ENCODE peak calls at places on chromosome 14, in four cellular contexts. One of them, this sample, is unnamed. For H3K4me1, the result is how much of the 10 kb centered on the place peaks cover.

GRCh38 chr14:34243401-34243800 is 218.6 kb downstream of the SPTSSA start:
- DNase-seq in fibroblast of lung: no peak
- DNase-seq in stomach: no peak
- DNase-seq in cardiac muscle cell: no peak
- DNase-seq in this sample: no peak

GRCh38 chr14:39998114-39998513 is 565.9 kb upstream of the FBXO33 start:
- DNase-seq in stomach: no peak
- DNase-seq in cardiac muscle cell: no peak
- DNase-seq in fibroblast of lung: no peak
- DNase-seq in this sample: no peak

GRCh38 chr14:34610101-34610500 is 19.8 kb downstream of the SNX6 start:
- DNase-seq in stomach: no peak
- DNase-seq in fibroblast of lung: no peak
- DNase-seq in cardiac muscle cell: no peak
- DNase-seq in this sample: no peak

GRCh38 chr14:54566410-54567223 is at the start of gene SAMD4A:
- DNase-seq in stomach: peak
- DNase-seq in cardiac muscle cell: peak
- DNase-seq in fibroblast of lung: peak
- DNase-seq in this sample: peak

GRCh38 chr14:52063107-52063506 is 5.8 kb downstream of the NID2 start:
- DNase-seq in fibroblast of lung: no peak
- DNase-seq in cardiac muscle cell: peak
- DNase-seq in stomach: no peak
- DNase-seq in this sample: peak

GRCh38 chr14:92960706-92961566 is 38.0 kb downstream of the CHGA start:
- DNase-seq in stomach: no peak
- DNase-seq in fibroblast of lung: no peak
- DNase-seq in cardiac muscle cell: peak
- DNase-seq in this sample: no peak

GRCh38 chr14:90532826-90533525 is 136.1 kb downstream of the CALM1 start:
- DNase-seq in fibroblast of lung: no peak
- DNase-seq in cardiac muscle cell: no peak
- DNase-seq in stomach: no peak
- DNase-seq in this sample: no peak

GRCh38 chr14:103898204-103898603 is 30.1 kb upstream of the TDRD9 start:
- DNase-seq in cardiac muscle cell: no peak
- DNase-seq in fibroblast of lung: no peak
- DNase-seq in stomach: no peak
- DNase-seq in this sample: no peak

GRCh38 chr14:70635971-70636595 is 5.6 kb upstream of the TTC9 start:
- DNase-seq in fibroblast of lung: no peak
- DNase-seq in stomach: no peak
- DNase-seq in cardiac muscle cell: no peak
- DNase-seq in this sample: no peak

GRCh38 chr14:100901391-100902183 is 1.9 kb downstream of the RTL1 start:
- DNase-seq in stomach: no peak
- DNase-seq in cardiac muscle cell: no peak
- DNase-seq in fibroblast of lung: no peak
- DNase-seq in this sample: no peak

GRCh38 chr14:100900837-100901390 is 2.6 kb downstream of the RTL1 start:
- DNase-seq in cardiac muscle cell: peak
- DNase-seq in fibroblast of lung: no peak
- DNase-seq in stomach: no peak
- DNase-seq in this sample: no peak

GRCh38 chr14:100899841-100900771 is 3.4 kb downstream of the RTL1 start:
- DNase-seq in cardiac muscle cell: peak
- DNase-seq in fibroblast of lung: no peak
- DNase-seq in stomach: no peak
- DNase-seq in this sample: no peak

GRCh38 chr14:100898465-100898864 is 5.1 kb downstream of the RTL1 start:
- DNase-seq in fibroblast of lung: no peak
- DNase-seq in stomach: no peak
- DNase-seq in cardiac muscle cell: no peak
- DNase-seq in this sample: no peak

GRCh38 chr14:100898935-100899840 is 4.3 kb downstream of the RTL1 start:
- DNase-seq in fibroblast of lung: no peak
- DNase-seq in cardiac muscle cell: peak
- DNase-seq in stomach: no peak
- DNase-seq in this sample: no peak
- H3K4me1 ChIP-seq in fibroblast of lung: under half
- H3K4me1 ChIP-seq in cardiac muscle cell: under half
- H3K4me1 ChIP-seq in stomach: under half
- H3K4me1 ChIP-seq in this sample: under half

DNA sequence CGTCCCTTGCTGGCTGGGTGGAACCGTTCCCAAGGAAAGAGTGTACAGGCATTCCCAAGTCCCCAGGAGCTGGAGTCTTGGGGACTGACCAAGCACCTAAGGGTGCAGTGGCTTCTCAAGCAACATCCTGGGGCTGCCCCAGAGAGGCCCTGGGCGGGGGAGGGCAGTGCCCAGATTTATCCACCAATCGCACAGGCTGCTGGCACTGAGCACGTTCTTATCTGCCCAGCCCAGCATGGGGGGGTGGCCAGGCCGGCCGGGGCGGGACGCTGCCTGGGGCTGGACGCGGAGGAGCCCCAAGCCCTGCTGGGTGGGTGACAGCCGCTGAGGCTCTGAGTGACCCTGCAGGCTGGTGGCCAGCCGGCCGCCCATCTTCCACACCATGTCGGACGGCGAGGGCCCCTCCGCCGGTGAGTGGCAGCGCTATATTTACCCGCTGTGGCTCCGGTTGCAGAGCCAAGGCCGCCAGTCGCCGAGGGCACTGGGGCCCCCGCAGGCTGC is 53.4 kb downstream of the CYP46A1 start:
- DNase-seq in cardiac muscle cell: no peak
- DNase-seq in stomach: peak
- DNase-seq in fibroblast of lung: no peak
- DNase-seq in this sample: peak
- H3K4me1 ChIP-seq in cardiac muscle cell: under half
- H3K4me1 ChIP-seq in stomach: half or more
- H3K4me1 ChIP-seq in fibroblast of lung: under half
- H3K4me1 ChIP-seq in this sample: under half

GRCh38 chr14:68270342-68270741 is 450.8 kb downstream of the RAD51B start:
- DNase-seq in fibroblast of lung: peak
- DNase-seq in stomach: no peak
- DNase-seq in cardiac muscle cell: no peak
- DNase-seq in this sample: no peak
- H3K4me1 ChIP-seq in fibroblast of lung: under half
- H3K4me1 ChIP-seq in stomach: half or more
- H3K4me1 ChIP-seq in cardiac muscle cell: under half
- H3K4me1 ChIP-seq in this sample: under half

GRCh38 chr14:66645716-66646115 is 137.8 kb downstream of the GPHN start:
- DNase-seq in fibroblast of lung: no peak
- DNase-seq in stomach: no peak
- DNase-seq in cardiac muscle cell: peak
- DNase-seq in this sample: no peak

GRCh38 chr14:66652736-66653135 is 144.8 kb downstream of the GPHN start:
- DNase-seq in stomach: no peak
- DNase-seq in cardiac muscle cell: no peak
- DNase-seq in fibroblast of lung: no peak
- DNase-seq in this sample: no peak

GRCh38 chr14:66651536-66652220 is 143.7 kb downstream of the GPHN start:
- DNase-seq in cardiac muscle cell: no peak
- DNase-seq in stomach: no peak
- DNase-seq in fibroblast of lung: no peak
- DNase-seq in this sample: no peak

GRCh38 chr14:66650491-66650911 is 142.6 kb downstream of the GPHN start:
- DNase-seq in cardiac muscle cell: peak
- DNase-seq in fibroblast of lung: no peak
- DNase-seq in stomach: no peak
- DNase-seq in this sample: no peak

DNA sequence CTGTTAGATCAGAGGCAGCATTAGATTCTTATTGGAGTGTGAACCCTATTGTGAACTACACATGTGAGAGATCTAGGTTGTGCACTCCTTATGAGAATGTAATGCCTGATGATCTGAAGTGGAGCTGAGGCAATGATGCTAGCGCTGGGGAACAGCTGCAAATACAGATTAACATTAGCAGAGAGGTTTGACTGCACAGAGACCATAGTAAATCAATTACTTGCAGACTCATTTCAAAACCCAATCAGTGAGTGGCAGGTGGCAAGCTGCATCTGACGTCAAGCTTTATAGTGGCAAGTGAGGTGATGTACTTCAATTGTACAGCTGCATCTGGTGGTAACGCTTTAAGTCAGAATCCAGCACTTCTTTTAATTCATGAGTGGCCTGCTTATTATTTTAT is 141.6 kb downstream of the GPHN start:
- DNase-seq in stomach: no peak
- DNase-seq in cardiac muscle cell: no peak
- DNase-seq in fibroblast of lung: no peak
- DNase-seq in this sample: no peak
- H3K4me1 ChIP-seq in stomach: under half
- H3K4me1 ChIP-seq in cardiac muscle cell: under half
- H3K4me1 ChIP-seq in fibroblast of lung: under half
- H3K4me1 ChIP-seq in this sample: under half

DNA sequence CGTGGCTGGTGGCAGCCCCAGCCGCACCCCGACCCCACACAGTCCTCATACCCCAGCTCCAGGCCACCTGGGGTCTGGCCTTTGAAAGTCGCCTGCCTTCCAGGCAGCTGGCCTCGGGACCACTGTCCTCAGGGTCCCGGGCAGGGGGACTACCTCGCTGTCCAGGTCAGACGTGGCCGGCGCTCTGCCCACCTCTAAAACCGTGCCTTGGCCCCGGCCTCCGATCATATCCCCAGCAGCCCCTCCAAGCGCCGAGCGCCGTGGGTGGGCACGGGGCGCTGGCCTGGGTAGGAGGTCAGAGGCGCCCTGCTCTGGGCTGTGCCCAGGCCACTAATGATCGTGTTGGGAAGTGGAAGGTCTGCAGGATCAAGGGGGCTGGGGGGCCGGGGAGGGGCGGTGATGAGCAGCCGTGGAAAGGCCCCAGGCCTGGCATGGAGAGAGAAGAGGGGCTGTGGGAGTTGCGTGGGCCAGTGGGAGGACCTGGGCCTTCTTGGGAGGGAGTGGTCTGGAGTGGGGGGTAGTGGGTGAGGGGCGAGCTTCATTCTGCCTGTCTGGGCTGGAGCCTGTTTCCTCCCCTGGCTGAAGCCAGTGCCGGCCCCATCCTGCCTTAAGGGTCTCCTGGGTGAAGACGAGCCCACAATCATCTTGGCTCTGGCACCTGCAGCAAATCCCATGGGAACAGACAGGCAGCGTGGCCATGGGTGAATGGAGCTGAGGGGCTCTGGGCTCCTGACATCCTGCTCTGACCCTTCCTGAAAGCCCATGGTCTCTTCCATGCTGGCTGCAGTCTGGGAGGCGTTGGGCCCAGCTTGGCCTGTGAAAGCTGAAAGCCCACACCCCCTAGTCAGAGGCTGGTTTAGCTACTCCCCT is 4.9 kb downstream of the TMEM121 start:
- DNase-seq in fibroblast of lung: no peak
- DNase-seq in cardiac muscle cell: no peak
- DNase-seq in stomach: no peak
- DNase-seq in this sample: no peak
- H3K4me1 ChIP-seq in fibroblast of lung: under half
- H3K4me1 ChIP-seq in cardiac muscle cell: under half
- H3K4me1 ChIP-seq in stomach: under half
- H3K4me1 ChIP-seq in this sample: under half

DNA sequence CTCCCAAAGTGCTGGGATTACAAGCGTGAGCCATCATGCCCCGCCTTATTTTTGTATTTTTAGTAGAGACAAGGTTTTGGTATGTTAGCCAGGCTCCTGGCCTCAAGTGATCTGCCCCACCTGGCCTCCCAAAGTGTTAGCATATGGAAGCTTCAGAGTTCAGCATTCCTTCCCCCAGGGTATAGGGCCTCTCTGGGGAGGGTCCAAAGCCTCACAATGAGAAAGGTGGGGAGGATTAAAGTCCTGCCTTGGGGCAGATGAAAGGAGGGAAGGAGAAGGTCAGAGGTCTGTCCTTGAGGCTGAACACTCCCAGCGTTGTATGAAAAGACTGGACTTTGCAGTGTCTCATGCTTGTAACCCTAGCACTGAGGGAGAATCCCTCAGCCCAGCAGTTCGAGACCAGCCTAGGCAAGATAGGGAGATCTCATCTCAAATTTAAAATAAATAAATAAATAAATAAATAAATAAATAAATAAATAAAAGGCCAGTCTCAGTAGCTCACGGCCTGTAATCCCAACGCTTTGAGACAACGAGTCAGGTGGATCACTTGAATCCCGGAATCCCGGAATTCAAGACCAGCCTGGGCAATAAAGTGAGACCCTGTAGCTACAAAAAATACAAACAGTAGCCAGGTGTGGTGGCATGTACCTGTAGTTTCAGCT is 22.0 kb upstream of the RCOR1 start:
- DNase-seq in fibroblast of lung: no peak
- DNase-seq in cardiac muscle cell: no peak
- DNase-seq in stomach: no peak
- DNase-seq in this sample: no peak
- H3K4me1 ChIP-seq in fibroblast of lung: under half
- H3K4me1 ChIP-seq in cardiac muscle cell: under half
- H3K4me1 ChIP-seq in stomach: under half
- H3K4me1 ChIP-seq in this sample: under half